ENCODE peak calls at places on chromosomes 2 and 18, in eight cellular contexts. E is fibroblast of pulmonary artery; J is OCI-LY7; D is left lung; F is CD4-positive, alpha-beta T cell; I is endothelial cell; A is cardiac fibroblast; W is kidney epithelial cell. L is an unnamed sample.

GRCh38 chr2:241092677-241093076 is 9.4 kb downstream of the MTERF4 start:
- DNase-seq in E (no peak), J (no peak), D (no peak), F (no peak), I (no peak), A (no peak), W (no peak), L (no peak)

GRCh38 chr18:24271381-24272331 is 126.0 kb downstream of the OSBPL1A start:
- DNase-seq in E (peak), J (no peak), D (peak), F (no peak), I (peak), A (peak), W (peak), L (peak)

GRCh38 chr2:36397728-36398413 is 42.3 kb downstream of the CRIM1 start:
- DNase-seq in E (no peak), J (no peak), D (no peak), F (no peak), I (no peak), A (no peak), W (no peak), L (no peak)

GRCh38 chr2:23356711-23357110 is 28.3 kb upstream of the KLHL29 start:
- DNase-seq in E (no peak), J (no peak), D (no peak), F (no peak), I (no peak), A (no peak), W (no peak), L (no peak)

GRCh38 chr2:216648105-216648504 is 14.9 kb downstream of the IGFBP2 start:
- DNase-seq in E (peak), J (no peak), D (no peak), F (no peak), I (no peak), A (peak), W (no peak), L (no peak)

GRCh38 chr2:28665041-28665704 is 86.5 kb upstream of the PPP1CB start:
- DNase-seq in E (peak), J (no peak), D (peak), F (no peak), I (no peak), A (peak), W (no peak), L (no peak)

GRCh38 chr18:76494181-76494540 is 881 bp downstream of the ZNF516 start:
- DNase-seq in E (peak), J (peak), D (no peak), F (no peak), I (peak), A (peak), W (no peak), L (peak)

GRCh38 chr18:8298186-8298585 is 311.1 kb upstream of the RAB12 start:
- DNase-seq in E (no peak), J (no peak), D (no peak), F (no peak), I (no peak), A (no peak), W (no peak), L (no peak)

GRCh38 chr2:239326831-239327535 is 73.8 kb downstream of the HDAC4 start:
- DNase-seq in E (no peak), J (no peak), D (no peak), F (peak), I (no peak), A (no peak), W (peak), L (no peak)

GRCh38 chr18:55280515-55280914 is 307.5 kb downstream of the TCF4 start:
- DNase-seq in E (no peak), J (no peak), D (no peak), F (no peak), I (no peak), A (no peak), W (no peak), L (no peak)

GRCh38 chr2:69386789-69387734 is at the start of gene GFPT1:
- DNase-seq in E (peak), J (peak), D (peak), F (peak), I (peak), A (peak), W (peak), L (peak)

GRCh38 chr2:186546842-186547241 is 43.0 kb upstream of the ITGAV start:
- DNase-seq in E (peak), J (no peak), D (no peak), F (no peak), I (no peak), A (peak), W (no peak), L (no peak)

GRCh38 chr2:239143858-239144712 is 256.7 kb downstream of the HDAC4 start:
- DNase-seq in E (peak), J (peak), D (no peak), F (peak), I (peak), A (peak), W (no peak), L (peak)

GRCh38 chr2:105888625-105889024 is 143.9 kb downstream of the NCK2 start:
- DNase-seq in E (no peak), J (peak), D (no peak), F (no peak), I (no peak), A (no peak), W (no peak), L (no peak)

GRCh38 chr18:8052237-8052701 is 485.2 kb downstream of the PTPRM start:
- DNase-seq in E (peak), J (no peak), D (no peak), F (peak), I (no peak), A (peak), W (no peak), L (no peak)

GRCh38 chr2:159201321-159202063 is 85.0 kb downstream of the WDSUB1 start:
- DNase-seq in E (no peak), J (no peak), D (no peak), F (peak), I (no peak), A (peak), W (no peak), L (no peak)

GRCh38 chr2:25977768-25978167 is 4.5 kb downstream of the KIF3C start:
- DNase-seq in E (no peak), J (no peak), D (no peak), F (no peak), I (no peak), A (no peak), W (peak), L (no peak)

GRCh38 chr2:178799305-178799704 is 7.9 kb downstream of the TTN start:
- DNase-seq in E (no peak), J (no peak), D (no peak), F (no peak), I (no peak), A (no peak), W (no peak), L (no peak)

GRCh38 chr2:134836986-134837385 is 1.4 kb upstream of the ACMSD start:
- DNase-seq in E (peak), J (no peak), D (peak), F (no peak), I (no peak), A (peak), W (peak), L (no peak)

GRCh38 chr2:148936857-148937450 is 61.9 kb downstream of the KIF5C start:
- DNase-seq in E (no peak), J (no peak), D (no peak), F (no peak), I (no peak), A (no peak), W (no peak), L (no peak)

GRCh38 chr2:114543106-114543806 is 100.8 kb downstream of the DPP10 start:
- DNase-seq in E (peak), J (no peak), D (peak), F (no peak), I (peak), A (peak), W (no peak), L (no peak)

GRCh38 chr2:203692039-203692710 is 14.3 kb upstream of the CD28 start:
- DNase-seq in E (peak), J (no peak), D (no peak), F (no peak), I (no peak), A (peak), W (no peak), L (no peak)

GRCh38 chr2:62163106-62163831 is 32.6 kb upstream of the B3GNT2 start:
- DNase-seq in E (peak), J (no peak), D (no peak), F (no peak), I (no peak), A (no peak), W (no peak), L (no peak)

GRCh38 chr2:192070099-192070498 is 124.6 kb downstream of the TMEFF2 start:
- DNase-seq in E (peak), J (no peak), D (no peak), F (no peak), I (no peak), A (peak), W (no peak), L (no peak)

GRCh38 chr2:180017764-180018163 is 10.7 kb upstream of the CWC22 start:
- DNase-seq in E (peak), J (no peak), D (no peak), F (no peak), I (no peak), A (peak), W (no peak), L (no peak)

GRCh38 chr2:8587251-8587791 is 94.5 kb upstream of the ID2 start:
- DNase-seq in E (no peak), J (no peak), D (no peak), F (no peak), I (no peak), A (no peak), W (no peak), L (no peak)

GRCh38 chr2:232980683-232981082 is 32.4 kb downstream of the NGEF start:
- DNase-seq in E (no peak), J (no peak), D (no peak), F (no peak), I (no peak), A (no peak), W (no peak), L (no peak)

GRCh38 chr2:233387667-233388528 is 33.6 kb downstream of the DGKD start:
- DNase-seq in E (peak), J (no peak), D (peak), F (no peak), I (no peak), A (peak), W (no peak), L (no peak)

GRCh38 chr18:63367241-63367953 is 391 bp upstream of the KDSR start:
- DNase-seq in E (peak), J (peak), D (peak), F (peak), I (peak), A (peak), W (peak), L (peak)

GRCh38 chr2:109209412-109209811 is 80.4 kb downstream of the SH3RF3 start:
- DNase-seq in E (peak), J (no peak), D (no peak), F (no peak), I (no peak), A (peak), W (peak), L (no peak)

GRCh38 chr2:157696036-157696435 is 67.4 kb upstream of the ACVR1C start:
- DNase-seq in E (no peak), J (no peak), D (no peak), F (no peak), I (no peak), A (no peak), W (no peak), L (no peak)

GRCh38 chr18:52254367-52254766 is 85.6 kb upstream of the DCC start:
- DNase-seq in E (peak), J (no peak), D (no peak), F (no peak), I (no peak), A (no peak), W (no peak), L (no peak)

GRCh38 chr2:25123682-25124081 is 44.7 kb downstream of the POMC start:
- DNase-seq in E (no peak), J (no peak), D (no peak), F (no peak), I (no peak), A (no peak), W (no peak), L (no peak)

GRCh38 chr2:85791704-85792565 is 38.1 kb downstream of the ATOH8 start:
- DNase-seq in E (no peak), J (no peak), D (peak), F (no peak), I (no peak), A (peak), W (no peak), L (no peak)

GRCh38 chr2:154247503-154247902 is 375.8 kb downstream of the GALNT13 start:
- DNase-seq in E (no peak), J (no peak), D (no peak), F (no peak), I (no peak), A (no peak), W (no peak), L (no peak)

GRCh38 chr2:210502997-210503621 is 26.6 kb upstream of the LANCL1 start:
- DNase-seq in E (peak), J (peak), D (peak), F (no peak), I (peak), A (peak), W (no peak), L (no peak)

GRCh38 chr18:2818281-2818680 is 28.5 kb upstream of the EMILIN2 start:
- DNase-seq in E (no peak), J (no peak), D (no peak), F (no peak), I (no peak), A (no peak), W (no peak), L (no peak)

GRCh38 chr2:107218208-107218607 is 332.2 kb upstream of the ST6GAL2 start:
- DNase-seq in E (no peak), J (no peak), D (no peak), F (no peak), I (no peak), A (no peak), W (no peak), L (no peak)

GRCh38 chr2:111011218-111011617 is 109.5 kb upstream of the BCL2L11 start:
- DNase-seq in E (no peak), J (no peak), D (no peak), F (no peak), I (no peak), A (no peak), W (no peak), L (no peak)

GRCh38 chr2:80496770-80497169 is 192.2 kb upstream of the LRRTM1 start:
- DNase-seq in E (peak), J (no peak), D (no peak), F (no peak), I (no peak), A (peak), W (peak), L (no peak)

GRCh38 chr2:80501874-80502624 is 197.5 kb upstream of the LRRTM1 start:
- DNase-seq in E (no peak), J (no peak), D (no peak), F (no peak), I (no peak), A (no peak), W (no peak), L (no peak)

DNA sequence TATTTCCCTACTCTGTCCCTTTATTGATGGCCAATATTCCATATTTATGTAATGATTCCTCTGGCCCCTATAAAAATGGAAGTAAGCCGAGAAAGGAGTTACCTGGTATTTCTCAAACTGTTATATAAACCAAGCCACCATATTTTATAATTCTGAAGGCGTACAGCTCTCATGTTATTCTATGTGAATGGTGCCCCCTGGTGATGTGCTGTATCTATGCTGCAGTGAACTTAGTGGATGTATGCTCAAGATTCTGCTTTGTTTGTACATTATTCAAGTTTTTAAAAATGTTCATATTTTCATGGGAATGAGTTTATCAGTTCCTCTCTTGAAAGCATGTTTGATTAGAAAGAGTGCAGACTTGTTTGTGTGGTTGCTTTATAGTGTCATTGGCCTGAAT is 194.5 kb upstream of the LRRTM1 start:
- DNase-seq in E (peak), J (peak), D (no peak), F (no peak), I (peak), A (peak), W (no peak), L (no peak)
- TF ChIP-seq CTCF in E (peak), J (peak), D (no peak), F (no peak), I (peak), A (peak), W (peak), L (peak)

DNA sequence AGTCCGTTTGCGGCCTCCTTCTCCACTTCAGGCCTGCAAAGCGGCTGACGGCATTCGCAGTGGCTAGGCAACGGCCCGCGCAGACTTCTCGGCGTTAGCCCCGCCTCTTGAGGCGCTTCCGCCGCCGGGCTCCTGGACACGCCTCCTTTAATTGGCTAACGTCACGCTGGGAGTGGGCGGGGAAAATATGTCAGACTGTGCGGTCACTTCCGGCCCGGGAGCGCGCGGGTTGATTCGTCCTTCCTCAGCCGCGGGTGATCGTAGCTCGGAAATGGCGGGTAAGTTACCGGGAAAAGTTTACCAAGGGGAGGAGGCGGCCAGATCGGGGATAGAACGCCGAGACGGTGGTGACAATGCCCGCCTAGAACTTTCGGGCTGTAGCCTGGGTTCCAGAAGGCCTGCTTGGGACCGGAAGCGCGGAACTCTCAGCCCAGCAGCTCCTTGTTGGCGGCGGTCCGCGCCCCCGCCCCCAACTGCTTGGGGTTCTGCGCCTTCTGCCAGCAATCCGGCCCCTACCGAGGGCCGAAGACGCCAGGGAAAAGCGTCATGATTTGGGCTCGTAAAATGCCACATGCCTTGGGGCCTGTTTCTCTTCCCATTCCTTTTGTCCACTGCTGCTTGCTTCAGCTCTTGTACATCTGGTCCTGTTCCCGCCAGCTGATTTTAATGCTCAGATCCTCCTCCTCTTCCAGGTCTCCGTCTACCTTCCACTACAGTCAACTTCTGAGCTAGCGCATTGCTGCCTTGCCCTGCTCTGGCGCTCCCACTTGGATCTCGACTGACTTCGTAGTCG is at the start of gene HAT1:
- DNase-seq in E (peak), J (peak), D (peak), F (peak), I (peak), A (peak), W (peak), L (peak)
- TF ChIP-seq CTCF in E (no peak), J (no peak), D (no peak), F (no peak), I (no peak), A (no peak), W (no peak), L (no peak)

DNA sequence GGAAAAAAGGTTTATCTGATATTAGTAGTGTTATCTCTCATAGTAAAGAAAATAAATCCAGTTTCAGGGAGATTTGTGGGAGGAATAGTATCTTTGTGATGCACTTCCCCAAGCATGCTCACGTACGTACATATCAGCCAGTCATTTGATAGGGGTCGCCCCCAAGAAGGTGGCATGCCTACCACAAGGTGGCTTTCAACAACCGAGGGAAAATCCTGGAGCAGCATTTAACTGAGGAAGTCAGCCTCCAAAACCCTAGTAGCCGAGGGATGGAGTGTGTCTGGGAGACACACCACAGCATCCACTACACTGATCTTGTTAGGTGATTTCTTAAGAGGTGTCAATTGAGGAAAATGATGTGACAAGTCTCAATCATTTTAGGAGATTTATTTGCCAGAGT is 623.9 kb downstream of the NYAP2 start:
- DNase-seq in E (no peak), J (peak), D (no peak), F (no peak), I (no peak), A (no peak), W (no peak), L (no peak)
- TF ChIP-seq CTCF in E (no peak), J (no peak), D (no peak), F (no peak), I (peak), A (no peak), W (no peak), L (peak)

GRCh38 chr2:222318026-222318711 is 19.4 kb upstream of the PAX3 start:
- DNase-seq in E (peak), J (peak), D (peak), F (no peak), I (peak), A (peak), W (peak), L (peak)
- TF ChIP-seq CTCF in E (peak), J (peak), D (no peak), F (no peak), I (no peak), A (peak), W (peak), L (peak)

GRCh38 chr2:237968048-237968862 is 1.4 kb downstream of the UBE2F start:
- DNase-seq in E (peak), J (peak), D (peak), F (peak), I (no peak), A (peak), W (peak), L (no peak)
- TF ChIP-seq CTCF in E (no peak), J (peak), D (no peak), F (no peak), I (no peak), A (no peak), W (no peak), L (no peak)

GRCh38 chr2:59584958-59585357 is 968.5 kb downstream of the BCL11A start:
- DNase-seq in E (no peak), J (peak), D (no peak), F (no peak), I (peak), A (no peak), W (no peak), L (no peak)
- TF ChIP-seq CTCF in E (no peak), J (peak), D (no peak), F (no peak), I (no peak), A (no peak), W (peak), L (peak)

L was measured in progenitor cell of endocrine pancreas.